ENCODE peak calls at places on chromosomes 3 and 15, in four cellular contexts. One of them, this sample, is unnamed.

GRCh38 chr15:65857718-65858402 is 11.4 kb upstream of the RAB11A start:
- DNase-seq in uterus: no peak
- DNase-seq in tibial nerve: no peak
- DNase-seq in cardiac fibroblast: no peak
- DNase-seq in this sample: peak; percentile 17

GRCh38 chr15:83380026-83380425 is 67.1 kb upstream of the SH3GL3 start:
- DNase-seq in cardiac fibroblast: peak; percentile 11
- DNase-seq in tibial nerve: no peak
- DNase-seq in uterus: no peak
- DNase-seq in this sample: no peak

GRCh38 chr3:142725352-142725739 is 1.5 kb downstream of the TRPC1 start:
- DNase-seq in uterus: no peak
- DNase-seq in tibial nerve: no peak
- DNase-seq in cardiac fibroblast: no peak
- DNase-seq in this sample: no peak

GRCh38 chr3:71463622-71464021 is 119.9 kb downstream of the FOXP1 start:
- DNase-seq in uterus: no peak
- DNase-seq in tibial nerve: no peak
- DNase-seq in cardiac fibroblast: no peak
- DNase-seq in this sample: no peak

GRCh38 chr3:132417695-132418520 is 606 bp downstream of the DNAJC13 start:
- DNase-seq in tibial nerve: peak; percentile 17
- DNase-seq in cardiac fibroblast: peak; percentile 81
- DNase-seq in uterus: peak; percentile 43
- DNase-seq in this sample: peak; percentile 51

GRCh38 chr15:78623786-78624497 is 3.1 kb upstream of the CHRNA3 start:
- DNase-seq in tibial nerve: no peak
- DNase-seq in cardiac fibroblast: no peak
- DNase-seq in uterus: no peak
- DNase-seq in this sample: peak; percentile 65

GRCh38 chr3:57512174-57512573 is 32.0 kb downstream of the DNAH12 start:
- DNase-seq in tibial nerve: no peak
- DNase-seq in uterus: no peak
- DNase-seq in cardiac fibroblast: peak; percentile 17
- DNase-seq in this sample: no peak

GRCh38 chr3:24294150-24294549 is 200.5 kb downstream of the THRB start:
- DNase-seq in tibial nerve: no peak
- DNase-seq in cardiac fibroblast: no peak
- DNase-seq in uterus: no peak
- DNase-seq in this sample: no peak

GRCh38 chr15:99749386-99749785 is 16.1 kb upstream of the LYSMD4 start:
- DNase-seq in uterus: no peak
- DNase-seq in tibial nerve: no peak
- DNase-seq in cardiac fibroblast: peak; percentile 49
- DNase-seq in this sample: no peak

GRCh38 chr15:63155486-63155885 is 1.8 kb downstream of the RPS27L start:
- DNase-seq in uterus: no peak
- DNase-seq in tibial nerve: no peak
- DNase-seq in cardiac fibroblast: no peak
- DNase-seq in this sample: no peak

GRCh38 chr3:98994128-98994762 is 92.8 kb upstream of the DCBLD2 start:
- DNase-seq in uterus: no peak
- DNase-seq in tibial nerve: no peak
- DNase-seq in cardiac fibroblast: peak; percentile 85
- DNase-seq in this sample: no peak

GRCh38 chr15:35746121-35746520 is 200.2 kb upstream of the DPH6 start:
- DNase-seq in uterus: no peak
- DNase-seq in cardiac fibroblast: peak; percentile 75
- DNase-seq in tibial nerve: no peak
- DNase-seq in this sample: no peak

GRCh38 chr3:48042071-48042760 is 26.0 kb upstream of the MAP4 start:
- DNase-seq in tibial nerve: no peak
- DNase-seq in uterus: no peak
- DNase-seq in cardiac fibroblast: peak; percentile 56
- DNase-seq in this sample: no peak

GRCh38 chr3:123026551-123027291 is 842 bp downstream of the SEMA5B start:
- DNase-seq in tibial nerve: no peak
- DNase-seq in cardiac fibroblast: no peak
- DNase-seq in uterus: peak; percentile 23
- DNase-seq in this sample: no peak

DNA sequence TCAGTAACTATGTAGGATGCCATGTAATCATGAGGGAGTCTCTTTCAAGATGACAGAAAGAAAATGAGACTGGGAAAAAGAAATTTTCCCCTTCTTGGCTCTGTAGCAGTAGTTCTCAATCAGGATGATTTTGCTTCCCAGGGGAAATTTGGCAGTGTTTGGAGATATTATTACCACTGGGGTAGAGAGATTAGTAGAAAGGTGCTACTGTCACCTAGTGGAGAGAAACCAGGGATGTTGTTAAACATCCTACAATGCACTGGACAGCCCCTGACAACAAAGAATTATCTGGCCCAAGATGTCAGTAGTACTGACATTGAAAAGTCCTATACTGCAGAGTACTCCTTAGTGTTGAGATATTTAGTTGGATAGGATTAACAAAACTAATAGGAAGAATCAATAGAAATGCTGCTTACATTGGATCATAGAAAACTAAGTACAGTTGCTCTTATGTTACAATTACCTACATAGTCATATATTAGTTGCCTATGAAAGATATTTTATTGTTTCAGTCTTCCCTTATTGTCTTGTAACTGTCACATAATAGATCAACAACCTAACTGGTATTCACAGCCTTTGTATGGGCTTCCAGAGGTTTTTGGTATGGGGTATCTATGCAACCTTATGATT is 433.3 kb downstream of the RAP2B start:
- DNase-seq in uterus: no peak
- DNase-seq in tibial nerve: no peak
- DNase-seq in cardiac fibroblast: peak; percentile 66
- DNase-seq in this sample: no peak
- TF ChIP-seq CTCF in uterus: peak; percentile 42
- TF ChIP-seq CTCF in tibial nerve: peak; percentile 20
- TF ChIP-seq CTCF in cardiac fibroblast: peak; percentile 83
- TF ChIP-seq CTCF in this sample: no peak

GRCh38 chr3:102885289-102885688 is 450.5 kb downstream of the ZPLD1 start:
- DNase-seq in uterus: no peak
- DNase-seq in tibial nerve: no peak
- DNase-seq in cardiac fibroblast: no peak
- DNase-seq in this sample: no peak
- H3K4me3 ChIP-seq in uterus: no peak overlapping the region
- H3K4me3 ChIP-seq in tibial nerve: no peak overlapping the region
- H3K4me3 ChIP-seq in cardiac fibroblast: no peak overlapping the region
- H3K4me3 ChIP-seq in this sample: no peak overlapping the region

GRCh38 chr3:186844908-186845307 is 2.4 kb downstream of the ADIPOQ start:
- DNase-seq in cardiac fibroblast: no peak
- DNase-seq in tibial nerve: no peak
- DNase-seq in uterus: no peak
- DNase-seq in this sample: no peak

GRCh38 chr3:186852994-186853393 is 10.5 kb downstream of the ADIPOQ start:
- DNase-seq in tibial nerve: no peak
- DNase-seq in uterus: no peak
- DNase-seq in cardiac fibroblast: no peak
- DNase-seq in this sample: no peak

GRCh38 chr3:186854146-186854545 is 11.6 kb downstream of the ADIPOQ start:
- DNase-seq in uterus: no peak
- DNase-seq in cardiac fibroblast: no peak
- DNase-seq in tibial nerve: no peak
- DNase-seq in this sample: no peak

GRCh38 chr3:186847437-186847836 is 4.9 kb downstream of the ADIPOQ start:
- DNase-seq in cardiac fibroblast: no peak
- DNase-seq in uterus: no peak
- DNase-seq in tibial nerve: no peak
- DNase-seq in this sample: no peak

GRCh38 chr3:186849392-186849975 is 7.0 kb downstream of the ADIPOQ start:
- DNase-seq in uterus: no peak
- DNase-seq in cardiac fibroblast: peak; percentile 59
- DNase-seq in tibial nerve: no peak
- DNase-seq in this sample: no peak
- TF ChIP-seq CTCF in uterus: peak; percentile 35
- TF ChIP-seq CTCF in cardiac fibroblast: peak; percentile 1
- TF ChIP-seq CTCF in tibial nerve: peak; percentile 33
- TF ChIP-seq CTCF in this sample: no peak

DNA sequence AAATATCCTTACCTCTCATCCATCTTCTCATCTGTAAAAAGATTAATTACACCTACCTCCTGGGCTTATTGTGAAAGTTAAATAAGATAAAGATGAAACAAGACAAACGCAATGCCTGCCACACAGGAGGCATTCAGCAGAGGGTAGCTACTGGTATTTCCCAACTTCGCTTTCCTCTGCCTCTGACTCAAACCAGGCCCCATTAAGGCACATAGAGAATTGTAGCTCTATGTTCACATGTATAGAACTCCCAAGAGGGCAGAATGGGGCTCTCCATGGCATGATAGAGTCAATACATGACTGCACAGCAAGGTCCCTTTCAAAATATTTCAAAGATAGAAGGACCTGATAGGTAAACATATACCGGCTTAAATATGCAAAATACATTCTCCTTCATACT is 1.4 kb downstream of the LYSMD2 start:
- DNase-seq in cardiac fibroblast: peak; percentile 26
- DNase-seq in uterus: no peak
- DNase-seq in tibial nerve: no peak
- DNase-seq in this sample: no peak
- H3K4me3 ChIP-seq in cardiac fibroblast: no peak overlapping the region
- H3K4me3 ChIP-seq in uterus: no peak overlapping the region
- H3K4me3 ChIP-seq in tibial nerve: no peak overlapping the region
- H3K4me3 ChIP-seq in this sample: no peak overlapping the region

GRCh38 chr3:43074482-43074881 is 31.4 kb downstream of the POMGNT2 start:
- DNase-seq in tibial nerve: no peak
- DNase-seq in uterus: no peak
- DNase-seq in cardiac fibroblast: no peak
- DNase-seq in this sample: no peak

GRCh38 chr3:43073116-43073835 is 32.6 kb downstream of the POMGNT2 start:
- DNase-seq in tibial nerve: no peak
- DNase-seq in cardiac fibroblast: no peak
- DNase-seq in uterus: no peak
- DNase-seq in this sample: peak; percentile 21

GRCh38 chr3:43073836-43074220 is 32.1 kb downstream of the POMGNT2 start:
- DNase-seq in cardiac fibroblast: no peak
- DNase-seq in uterus: no peak
- DNase-seq in tibial nerve: no peak
- DNase-seq in this sample: no peak

GRCh38 chr3:43072361-43072760 is 33.5 kb downstream of the POMGNT2 start:
- DNase-seq in tibial nerve: no peak
- DNase-seq in uterus: no peak
- DNase-seq in cardiac fibroblast: no peak
- DNase-seq in this sample: peak; percentile 18

GRCh38 chr3:43071313-43071893 is 34.5 kb downstream of the POMGNT2 start:
- DNase-seq in cardiac fibroblast: peak; percentile 4
- DNase-seq in tibial nerve: no peak
- DNase-seq in uterus: no peak
- DNase-seq in this sample: no peak
- TF ChIP-seq CTCF in cardiac fibroblast: peak; percentile 60
- TF ChIP-seq CTCF in tibial nerve: peak; percentile 16
- TF ChIP-seq CTCF in uterus: no peak
- TF ChIP-seq CTCF in this sample: no peak